ENCODE peak calls at places on chromosomes 11 and 22, in four cellular contexts. A, B, R and T are unnamed samples. For H3K9me2, the result is how much of the 10 kb centered on the place peaks cover.

GRCh38 chr22:23212061-23213030 is 32.0 kb downstream of the BCR start:
- DNase-seq in A (no peak), B (no peak), R (no peak), T (peak)

GRCh38 chr22:29617922-29618629 is 14.6 kb downstream of the NF2 start:
- DNase-seq in A (peak), B (no peak), R (peak), T (no peak)

GRCh38 chr11:75924966-75925784 is 110.2 kb downstream of the UVRAG start:
- DNase-seq in A (peak), B (no peak), R (no peak), T (no peak)

GRCh38 chr11:110184974-110185597 is 91.9 kb downstream of the ZC3H12C start:
- DNase-seq in A (peak), B (no peak), R (no peak), T (no peak)

GRCh38 chr11:126479178-126479930 is 123.9 kb downstream of the ST3GAL4 start:
- DNase-seq in A (no peak), B (no peak), R (no peak), T (no peak)

GRCh38 chr22:39893526-39893925 is at the start of gene ENTHD1:
- DNase-seq in A (no peak), B (no peak), R (no peak), T (no peak)

GRCh38 chr11:31254411-31254810 is 115.1 kb downstream of the DCDC1 start:
- DNase-seq in A (peak), B (no peak), R (no peak), T (no peak)

GRCh38 chr11:68956142-68956541 is 24.6 kb downstream of the MRGPRD start:
- DNase-seq in A (peak), B (peak), R (no peak), T (peak)

GRCh38 chr11:114883472-114883871 is 205.1 kb downstream of the NXPE2 start:
- DNase-seq in A (no peak), B (no peak), R (no peak), T (no peak)

GRCh38 chr11:83156150-83156995 is 558 bp upstream of the PCF11 start:
- DNase-seq in A (peak), B (peak), R (peak), T (peak)

GRCh38 chr22:32396255-32396654 is 15.8 kb downstream of the RTCB start:
- DNase-seq in A (no peak), B (no peak), R (no peak), T (no peak)

GRCh38 chr22:32571764-32572163 is 97.2 kb downstream of the FBXO7 start:
- DNase-seq in A (no peak), B (no peak), R (no peak), T (no peak)

GRCh38 chr11:92707665-92708064 is 261.8 kb upstream of the MTNR1B start:
- DNase-seq in A (no peak), B (no peak), R (no peak), T (no peak)

GRCh38 chr11:11810764-11811726 is 30.7 kb upstream of the USP47 start:
- DNase-seq in A (no peak), B (no peak), R (no peak), T (no peak)

GRCh38 chr11:43917851-43918250 is 24.6 kb upstream of the C11orf96 start:
- DNase-seq in A (no peak), B (no peak), R (no peak), T (no peak)

GRCh38 chr22:30054764-30055069 is 25.5 kb upstream of the HORMAD2 start:
- DNase-seq in A (no peak), B (peak), R (no peak), T (no peak)

GRCh38 chr11:131671320-131671719 is 300.9 kb downstream of the NTM start:
- DNase-seq in A (no peak), B (no peak), R (no peak), T (no peak)

GRCh38 chr11:36469063-36469462 is 41.0 kb downstream of the TRAF6 start:
- DNase-seq in A (peak), B (no peak), R (no peak), T (no peak)

GRCh38 chr22:35538801-35539321 is 1.8 kb upstream of the RASD2 start:
- DNase-seq in A (peak), B (peak), R (no peak), T (peak)

GRCh38 chr22:46619240-46619829 is 851 bp upstream of the GRAMD4 start:
- DNase-seq in A (no peak), B (no peak), R (no peak), T (no peak)

GRCh38 chr11:2528301-2529050 is 83.7 kb downstream of the KCNQ1 start:
- DNase-seq in A (no peak), B (no peak), R (peak), T (no peak)

GRCh38 chr22:27778299-27779090 is 23.1 kb downstream of the MN1 start:
- DNase-seq in A (peak), B (no peak), R (no peak), T (no peak)

GRCh38 chr22:29083576-29084566 is 11.0 kb downstream of the KREMEN1 start:
- DNase-seq in A (no peak), B (no peak), R (no peak), T (no peak)

GRCh38 chr22:33896801-33897620 is 23.3 kb downstream of the LARGE1 start:
- DNase-seq in A (peak), B (peak), R (no peak), T (peak)

GRCh38 chr11:3220521-3221407 is 2.2 kb upstream of the MRGPRG start:
- DNase-seq in A (no peak), B (peak), R (no peak), T (no peak)

GRCh38 chr22:44068422-44069191 is 44.5 kb downstream of the PARVB start:
- DNase-seq in A (no peak), B (no peak), R (no peak), T (no peak)

GRCh38 chr11:102253018-102253775 is 64.1 kb upstream of the BIRC3 start:
- DNase-seq in A (no peak), B (no peak), R (peak), T (no peak)

GRCh38 chr22:32380991-32381390 is 23.3 kb downstream of the RFPL3 start:
- DNase-seq in A (no peak), B (no peak), R (no peak), T (no peak)

GRCh38 chr11:38448284-38448683 is 1850.2 kb upstream of the RAG2 start:
- DNase-seq in A (no peak), B (no peak), R (no peak), T (no peak)

GRCh38 chr22:48867891-48868290 is 959.8 kb downstream of the BRD1 start:
- DNase-seq in A (no peak), B (no peak), R (no peak), T (no peak)

GRCh38 chr22:37726240-37726887 is 29.5 kb downstream of the TRIOBP start:
- DNase-seq in A (peak), B (no peak), R (no peak), T (peak)

GRCh38 chr11:49202287-49202976 is 6.0 kb downstream of the FOLH1 start:
- DNase-seq in A (no peak), B (no peak), R (no peak), T (no peak)

GRCh38 chr11:65899356-65900124 is 648 bp downstream of the FOSL1 start:
- DNase-seq in A (peak), B (peak), R (peak), T (peak)

GRCh38 chr11:17760102-17761029 is 25.8 kb downstream of the KCNC1 start:
- DNase-seq in A (peak), B (peak), R (peak), T (peak)

GRCh38 chr22:37167981-37168647 is 18.4 kb upstream of the IL2RB start:
- DNase-seq in A (no peak), B (no peak), R (no peak), T (no peak)

GRCh38 chr11:45593992-45594391 is 71.4 kb downstream of the CHST1 start:
- DNase-seq in A (no peak), B (peak), R (no peak), T (peak)

GRCh38 chr11:22685111-22685510 is 18.7 kb downstream of the GAS2 start:
- DNase-seq in A (no peak), B (no peak), R (no peak), T (no peak)

GRCh38 chr11:67482275-67482735 is 521 bp upstream of the AIP start:
- DNase-seq in A (no peak), B (no peak), R (no peak), T (no peak)

GRCh38 chr22:43088616-43088978 is 594 bp downstream of the TTLL1 start:
- DNase-seq in A (peak), B (peak), R (no peak), T (no peak)

GRCh38 chr11:44467413-44467812 is 98.0 kb upstream of the CD82 start:
- DNase-seq in A (no peak), B (no peak), R (no peak), T (no peak)

GRCh38 chr11:132898676-132899075 is 633.6 kb downstream of the OPCML start:
- DNase-seq in A (no peak), B (no peak), R (no peak), T (no peak)
- H3K9me2 ChIP-seq in A (under half), B (under half), R (under half), T (under half)

GRCh38 chr11:116835042-116835772 is 2.2 kb downstream of the APOA1 start:
- DNase-seq in A (no peak), B (no peak), R (no peak), T (peak)

GRCh38 chr11:116833491-116833815 is 3.7 kb downstream of the APOC3 start:
- DNase-seq in A (no peak), B (no peak), R (no peak), T (no peak)

GRCh38 chr11:116835791-116836647 is 1.4 kb downstream of the APOA1 start:
- DNase-seq in A (peak), B (peak), R (peak), T (peak)

GRCh38 chr11:116832350-116833290 is 2.9 kb downstream of the APOC3 start:
- DNase-seq in A (no peak), B (no peak), R (no peak), T (peak)

GRCh38 chr11:116833816-116834534 is 3.4 kb downstream of the APOA1 start:
- DNase-seq in A (no peak), B (no peak), R (no peak), T (no peak)
- H3K9me2 ChIP-seq in A (under half), B (under half), R (under half), T (under half)

GRCh38 chr11:125153837-125154236 is 10.7 kb upstream of the PKNOX2 start:
- DNase-seq in A (no peak), B (no peak), R (no peak), T (no peak)
- H3K9me2 ChIP-seq in A (under half), B (under half), R (under half), T (under half)

DNA sequence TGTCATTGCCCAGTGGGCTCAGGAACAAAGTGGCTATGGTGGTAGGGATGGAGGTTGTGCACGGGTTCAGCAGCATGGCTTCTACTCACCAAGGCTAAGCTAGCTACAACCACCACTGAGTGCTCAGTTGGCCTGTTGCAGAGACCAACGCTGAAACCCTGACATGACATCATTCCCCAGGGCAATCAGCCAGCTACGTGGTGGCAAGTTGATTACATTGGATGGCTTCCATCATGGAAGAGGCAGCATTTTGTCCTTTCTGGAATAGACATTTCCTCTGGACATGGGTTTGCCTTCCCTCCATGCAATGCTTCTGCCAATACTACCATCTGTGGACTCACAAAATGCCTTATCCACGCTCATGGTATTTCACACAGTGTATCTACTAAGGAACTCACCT is 634.3 kb downstream of the OPCML start:
- DNase-seq in A (no peak), B (no peak), R (no peak), T (no peak)
- H3K9me2 ChIP-seq in A (under half), B (under half), R (under half), T (under half)

GRCh38 chr11:73209892-73210291 is 8.2 kb upstream of the P2RY2 start:
- DNase-seq in A (no peak), B (no peak), R (no peak), T (no peak)

GRCh38 chr11:73216466-73216865 is 1.6 kb upstream of the P2RY2 start:
- DNase-seq in A (no peak), B (no peak), R (no peak), T (no peak)

GRCh38 chr11:73215191-73216134 is 2.6 kb upstream of the P2RY2 start:
- DNase-seq in A (no peak), B (no peak), R (no peak), T (no peak)

GRCh38 chr11:73210916-73211667 is 7.0 kb upstream of the P2RY2 start:
- DNase-seq in A (no peak), B (no peak), R (no peak), T (no peak)

GRCh38 chr11:73213196-73214143 is 4.6 kb upstream of the P2RY2 start:
- DNase-seq in A (no peak), B (no peak), R (no peak), T (no peak)
- H3K9me2 ChIP-seq in A (under half), B (under half), R (under half), T (under half)

DNA sequence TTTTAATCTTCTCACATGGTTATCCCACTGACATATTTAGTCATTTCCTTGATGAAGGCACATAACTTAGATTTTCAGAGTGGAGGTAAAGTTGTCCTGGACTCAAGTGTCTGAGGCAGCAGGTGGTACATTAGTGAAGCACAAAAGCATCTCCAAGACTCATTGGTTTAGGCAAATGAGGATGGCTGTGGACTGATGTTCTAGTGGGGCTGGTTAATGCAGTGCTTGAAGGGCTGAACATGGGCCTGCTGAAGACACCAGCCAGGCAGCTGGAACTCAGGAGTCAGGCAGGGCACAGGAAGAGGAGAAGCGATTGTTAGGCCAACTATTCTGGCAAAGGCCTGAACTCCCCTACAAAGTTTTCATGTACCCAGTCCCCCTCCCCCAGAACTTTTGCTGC is 76.3 kb upstream of the SESN3 start:
- DNase-seq in A (no peak), B (no peak), R (no peak), T (no peak)
- H3K9me2 ChIP-seq in A (under half), B (under half), R (under half), T (under half)

GRCh38 chr11:6833329-6833728 is 12.2 kb upstream of the OR10A5 start:
- DNase-seq in A (no peak), B (no peak), R (no peak), T (no peak)
- H3K9me2 ChIP-seq in A (under half), B (under half), R (under half), T (under half)